ENCODE peak calls at places on chromosome 14, in seven cellular contexts. One of them, this sample, is unnamed.

GRCh38 chr14:99121027-99121875 is 150.7 kb downstream of the BCL11B start:
- DNase-seq in lower leg skin: no peak
- DNase-seq in A549: no peak
- DNase-seq in astrocyte of the cerebellum: no peak
- DNase-seq in spleen: peak
- DNase-seq in fibroblast of mammary gland: no peak
- DNase-seq in HFF-Myc: no peak
- DNase-seq in this sample: no peak

GRCh38 chr14:59768855-59769254 is 101.7 kb downstream of the RTN1 start:
- DNase-seq in A549: no peak
- DNase-seq in spleen: no peak
- DNase-seq in lower leg skin: no peak
- DNase-seq in HFF-Myc: no peak
- DNase-seq in fibroblast of mammary gland: peak
- DNase-seq in astrocyte of the cerebellum: no peak
- DNase-seq in this sample: peak

GRCh38 chr14:49962616-49963015 is 69.7 kb downstream of the ARF6 start:
- DNase-seq in HFF-Myc: no peak
- DNase-seq in astrocyte of the cerebellum: no peak
- DNase-seq in A549: no peak
- DNase-seq in lower leg skin: peak
- DNase-seq in spleen: no peak
- DNase-seq in fibroblast of mammary gland: peak
- DNase-seq in this sample: no peak

GRCh38 chr14:102255401-102256190 is 49.4 kb downstream of the MOK start:
- DNase-seq in fibroblast of mammary gland: peak
- DNase-seq in A549: peak
- DNase-seq in HFF-Myc: no peak
- DNase-seq in spleen: no peak
- DNase-seq in lower leg skin: no peak
- DNase-seq in astrocyte of the cerebellum: no peak
- DNase-seq in this sample: peak

GRCh38 chr14:105099778-105100177 is 34.5 kb upstream of the GPR132 start:
- DNase-seq in A549: no peak
- DNase-seq in lower leg skin: no peak
- DNase-seq in fibroblast of mammary gland: no peak
- DNase-seq in spleen: no peak
- DNase-seq in astrocyte of the cerebellum: no peak
- DNase-seq in HFF-Myc: no peak
- DNase-seq in this sample: no peak

GRCh38 chr14:101552786-101553231 is 8.5 kb upstream of the DIO3 start:
- DNase-seq in spleen: no peak
- DNase-seq in lower leg skin: no peak
- DNase-seq in fibroblast of mammary gland: no peak
- DNase-seq in A549: peak
- DNase-seq in astrocyte of the cerebellum: no peak
- DNase-seq in HFF-Myc: no peak
- DNase-seq in this sample: no peak

GRCh38 chr14:50242566-50243288 is 11.3 kb upstream of the SOS2 start:
- DNase-seq in astrocyte of the cerebellum: no peak
- DNase-seq in A549: no peak
- DNase-seq in HFF-Myc: no peak
- DNase-seq in fibroblast of mammary gland: no peak
- DNase-seq in spleen: no peak
- DNase-seq in lower leg skin: no peak
- DNase-seq in this sample: no peak

GRCh38 chr14:81286574-81287370 is 66.0 kb upstream of the GTF2A1 start:
- DNase-seq in lower leg skin: no peak
- DNase-seq in fibroblast of mammary gland: no peak
- DNase-seq in astrocyte of the cerebellum: no peak
- DNase-seq in A549: no peak
- DNase-seq in spleen: no peak
- DNase-seq in HFF-Myc: no peak
- DNase-seq in this sample: no peak

GRCh38 chr14:105473677-105474477 is 744 bp upstream of the CRIP2 start:
- DNase-seq in fibroblast of mammary gland: peak
- DNase-seq in HFF-Myc: peak
- DNase-seq in A549: peak
- DNase-seq in spleen: peak
- DNase-seq in lower leg skin: peak
- DNase-seq in astrocyte of the cerebellum: peak
- DNase-seq in this sample: peak

GRCh38 chr14:35369701-35370191 is 34.8 kb downstream of the NFKBIA start:
- DNase-seq in spleen: peak
- DNase-seq in lower leg skin: no peak
- DNase-seq in HFF-Myc: no peak
- DNase-seq in fibroblast of mammary gland: peak
- DNase-seq in astrocyte of the cerebellum: no peak
- DNase-seq in A549: peak
- DNase-seq in this sample: peak

GRCh38 chr14:85576161-85576560 is 46.2 kb downstream of the FLRT2 start:
- DNase-seq in astrocyte of the cerebellum: no peak
- DNase-seq in A549: no peak
- DNase-seq in spleen: no peak
- DNase-seq in fibroblast of mammary gland: no peak
- DNase-seq in HFF-Myc: no peak
- DNase-seq in lower leg skin: no peak
- DNase-seq in this sample: peak

GRCh38 chr14:55864890-55865655 is 253.1 kb upstream of the PELI2 start:
- DNase-seq in astrocyte of the cerebellum: no peak
- DNase-seq in lower leg skin: no peak
- DNase-seq in spleen: no peak
- DNase-seq in HFF-Myc: no peak
- DNase-seq in fibroblast of mammary gland: no peak
- DNase-seq in A549: no peak
- DNase-seq in this sample: no peak

GRCh38 chr14:68011629-68012028 is 192.1 kb downstream of the RAD51B start:
- DNase-seq in lower leg skin: no peak
- DNase-seq in spleen: no peak
- DNase-seq in fibroblast of mammary gland: peak
- DNase-seq in A549: no peak
- DNase-seq in astrocyte of the cerebellum: peak
- DNase-seq in HFF-Myc: no peak
- DNase-seq in this sample: peak

GRCh38 chr14:52078093-52078492 is 9.2 kb upstream of the NID2 start:
- DNase-seq in spleen: no peak
- DNase-seq in lower leg skin: no peak
- DNase-seq in A549: no peak
- DNase-seq in HFF-Myc: no peak
- DNase-seq in fibroblast of mammary gland: peak
- DNase-seq in astrocyte of the cerebellum: no peak
- DNase-seq in this sample: no peak

GRCh38 chr14:88255196-88255595 is 67.9 kb downstream of the KCNK10 start:
- DNase-seq in lower leg skin: no peak
- DNase-seq in HFF-Myc: no peak
- DNase-seq in A549: no peak
- DNase-seq in fibroblast of mammary gland: no peak
- DNase-seq in spleen: no peak
- DNase-seq in astrocyte of the cerebellum: no peak
- DNase-seq in this sample: no peak

GRCh38 chr14:82720931-82721330 is 1187.3 kb upstream of the SEL1L start:
- DNase-seq in A549: no peak
- DNase-seq in fibroblast of mammary gland: no peak
- DNase-seq in spleen: no peak
- DNase-seq in astrocyte of the cerebellum: peak
- DNase-seq in HFF-Myc: no peak
- DNase-seq in lower leg skin: no peak
- DNase-seq in this sample: peak

GRCh38 chr14:99821519-99822165 is 28.4 kb downstream of the EML1 start:
- DNase-seq in astrocyte of the cerebellum: peak
- DNase-seq in lower leg skin: no peak
- DNase-seq in spleen: no peak
- DNase-seq in fibroblast of mammary gland: peak
- DNase-seq in A549: no peak
- DNase-seq in HFF-Myc: peak
- DNase-seq in this sample: peak

GRCh38 chr14:68444449-68445168 is 348.3 kb downstream of the ZFP36L1 start:
- DNase-seq in A549: no peak
- DNase-seq in astrocyte of the cerebellum: peak
- DNase-seq in fibroblast of mammary gland: peak
- DNase-seq in spleen: no peak
- DNase-seq in HFF-Myc: no peak
- DNase-seq in lower leg skin: no peak
- DNase-seq in this sample: peak

GRCh38 chr14:53126705-53127104 is 26.4 kb downstream of the DDHD1 start:
- DNase-seq in fibroblast of mammary gland: peak
- DNase-seq in A549: no peak
- DNase-seq in HFF-Myc: no peak
- DNase-seq in astrocyte of the cerebellum: no peak
- DNase-seq in lower leg skin: no peak
- DNase-seq in spleen: no peak
- DNase-seq in this sample: no peak
- H3K4me3 ChIP-seq in fibroblast of mammary gland: peak
- H3K4me3 ChIP-seq in A549: no peak
- H3K4me3 ChIP-seq in HFF-Myc: no peak
- H3K4me3 ChIP-seq in astrocyte of the cerebellum: no peak
- H3K4me3 ChIP-seq in lower leg skin: no peak
- H3K4me3 ChIP-seq in spleen: peak
- H3K4me3 ChIP-seq in this sample: no peak

GRCh38 chr14:91942128-91942527 is 5.4 kb downstream of the FBLN5 start:
- DNase-seq in astrocyte of the cerebellum: no peak
- DNase-seq in spleen: no peak
- DNase-seq in A549: no peak
- DNase-seq in lower leg skin: no peak
- DNase-seq in HFF-Myc: no peak
- DNase-seq in fibroblast of mammary gland: no peak
- DNase-seq in this sample: no peak

GRCh38 chr14:91942946-91943345 is 4.5 kb downstream of the FBLN5 start:
- DNase-seq in astrocyte of the cerebellum: no peak
- DNase-seq in fibroblast of mammary gland: no peak
- DNase-seq in A549: no peak
- DNase-seq in lower leg skin: no peak
- DNase-seq in HFF-Myc: no peak
- DNase-seq in spleen: no peak
- DNase-seq in this sample: no peak

GRCh38 chr14:91946313-91947195 is 940 bp downstream of the FBLN5 start:
- DNase-seq in HFF-Myc: no peak
- DNase-seq in A549: no peak
- DNase-seq in fibroblast of mammary gland: no peak
- DNase-seq in astrocyte of the cerebellum: no peak
- DNase-seq in spleen: no peak
- DNase-seq in lower leg skin: peak
- DNase-seq in this sample: peak

GRCh38 chr14:91947196-91948184 is at the start of gene FBLN5:
- DNase-seq in lower leg skin: peak
- DNase-seq in A549: peak
- DNase-seq in astrocyte of the cerebellum: peak
- DNase-seq in fibroblast of mammary gland: peak
- DNase-seq in HFF-Myc: peak
- DNase-seq in spleen: peak
- DNase-seq in this sample: peak

DNA sequence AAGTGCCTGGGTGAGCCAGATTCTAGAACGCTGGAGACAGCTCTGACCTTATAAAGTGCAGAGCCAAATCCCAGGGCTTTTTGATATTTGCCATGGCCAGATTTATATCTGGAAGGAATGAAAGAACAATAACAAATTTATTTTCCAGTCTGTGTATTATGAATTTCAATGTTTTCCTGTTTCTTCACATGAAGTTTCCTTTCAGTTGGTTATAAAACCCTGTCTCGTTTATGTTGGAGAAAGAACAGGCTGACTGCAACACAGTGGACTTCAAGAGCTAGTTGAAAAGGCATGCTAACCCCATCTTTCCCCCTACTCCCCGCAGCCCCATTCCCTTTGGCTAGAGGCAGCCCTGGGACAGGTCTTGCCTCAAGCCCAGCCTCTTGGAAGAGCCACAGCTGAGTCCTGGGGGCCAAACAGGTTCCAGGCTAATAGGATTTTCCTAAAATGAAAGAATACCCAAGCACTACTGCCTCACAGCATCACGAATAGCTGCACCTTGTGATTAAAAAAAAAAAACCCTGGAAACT is 1.7 kb downstream of the FBLN5 start:
- DNase-seq in A549: no peak
- DNase-seq in fibroblast of mammary gland: no peak
- DNase-seq in lower leg skin: no peak
- DNase-seq in spleen: no peak
- DNase-seq in HFF-Myc: no peak
- DNase-seq in astrocyte of the cerebellum: no peak
- DNase-seq in this sample: no peak
- H3K4me3 ChIP-seq in A549: no peak
- H3K4me3 ChIP-seq in fibroblast of mammary gland: peak
- H3K4me3 ChIP-seq in lower leg skin: peak
- H3K4me3 ChIP-seq in spleen: peak
- H3K4me3 ChIP-seq in HFF-Myc: peak
- H3K4me3 ChIP-seq in astrocyte of the cerebellum: peak
- H3K4me3 ChIP-seq in this sample: peak

GRCh38 chr14:24367506-24368214 is at the start of gene NFATC4:
- DNase-seq in A549: no peak
- DNase-seq in fibroblast of mammary gland: peak
- DNase-seq in astrocyte of the cerebellum: peak
- DNase-seq in HFF-Myc: peak
- DNase-seq in spleen: no peak
- DNase-seq in lower leg skin: peak
- DNase-seq in this sample: peak

GRCh38 chr14:24369463-24369862 is 1.5 kb downstream of the NFATC4 start:
- DNase-seq in HFF-Myc: no peak
- DNase-seq in A549: no peak
- DNase-seq in astrocyte of the cerebellum: no peak
- DNase-seq in spleen: no peak
- DNase-seq in lower leg skin: no peak
- DNase-seq in fibroblast of mammary gland: no peak
- DNase-seq in this sample: no peak

GRCh38 chr14:24368562-24369252 is 723 bp downstream of the NFATC4 start:
- DNase-seq in spleen: peak
- DNase-seq in A549: no peak
- DNase-seq in HFF-Myc: peak
- DNase-seq in lower leg skin: no peak
- DNase-seq in astrocyte of the cerebellum: peak
- DNase-seq in fibroblast of mammary gland: peak
- DNase-seq in this sample: peak

GRCh38 chr14:24368215-24368561 is 204 bp downstream of the NFATC4 start:
- DNase-seq in spleen: no peak
- DNase-seq in fibroblast of mammary gland: no peak
- DNase-seq in A549: no peak
- DNase-seq in lower leg skin: no peak
- DNase-seq in astrocyte of the cerebellum: no peak
- DNase-seq in HFF-Myc: no peak
- DNase-seq in this sample: no peak

GRCh38 chr14:24369907-24370687 is 2.1 kb downstream of the NFATC4 start:
- DNase-seq in lower leg skin: no peak
- DNase-seq in HFF-Myc: no peak
- DNase-seq in fibroblast of mammary gland: no peak
- DNase-seq in A549: no peak
- DNase-seq in spleen: no peak
- DNase-seq in astrocyte of the cerebellum: no peak
- DNase-seq in this sample: no peak
- H3K4me3 ChIP-seq in lower leg skin: no peak
- H3K4me3 ChIP-seq in HFF-Myc: peak
- H3K4me3 ChIP-seq in fibroblast of mammary gland: no peak
- H3K4me3 ChIP-seq in A549: no peak
- H3K4me3 ChIP-seq in spleen: no peak
- H3K4me3 ChIP-seq in astrocyte of the cerebellum: no peak
- H3K4me3 ChIP-seq in this sample: no peak

GRCh38 chr14:37588667-37588955 is 6.4 kb downstream of the FOXA1 start:
- DNase-seq in spleen: no peak
- DNase-seq in fibroblast of mammary gland: no peak
- DNase-seq in astrocyte of the cerebellum: no peak
- DNase-seq in lower leg skin: no peak
- DNase-seq in A549: no peak
- DNase-seq in HFF-Myc: no peak
- DNase-seq in this sample: no peak
- H3K4me3 ChIP-seq in spleen: no peak
- H3K4me3 ChIP-seq in fibroblast of mammary gland: no peak
- H3K4me3 ChIP-seq in astrocyte of the cerebellum: no peak
- H3K4me3 ChIP-seq in lower leg skin: no peak
- H3K4me3 ChIP-seq in A549: peak
- H3K4me3 ChIP-seq in HFF-Myc: no peak
- H3K4me3 ChIP-seq in this sample: no peak

GRCh38 chr14:40727107-40727506 is 879.6 kb upstream of the LRFN5 start:
- DNase-seq in spleen: no peak
- DNase-seq in HFF-Myc: no peak
- DNase-seq in astrocyte of the cerebellum: no peak
- DNase-seq in A549: no peak
- DNase-seq in fibroblast of mammary gland: no peak
- DNase-seq in lower leg skin: no peak
- DNase-seq in this sample: no peak
- H3K4me3 ChIP-seq in spleen: no peak
- H3K4me3 ChIP-seq in HFF-Myc: no peak
- H3K4me3 ChIP-seq in astrocyte of the cerebellum: no peak
- H3K4me3 ChIP-seq in A549: no peak
- H3K4me3 ChIP-seq in fibroblast of mammary gland: no peak
- H3K4me3 ChIP-seq in lower leg skin: no peak
- H3K4me3 ChIP-seq in this sample: no peak

This sample was measured in astrocyte of the spinal cord.